ENCODE peak calls at places on chromosomes 6 and 20, in eight cellular contexts. L, P, F, O, W, S, J and R are unnamed samples.

GRCh38 chr6:55282145-55282544 is 45.1 kb upstream of the GFRAL start:
- DNase-seq in O (no peak), S (no peak), F (no peak), L (no peak), P (no peak), W (no peak), J (no peak), R (no peak)

GRCh38 chr6:15066433-15067337 is 179.2 kb upstream of the JARID2 start:
- DNase-seq in W (peak; percentile 59), S (peak; percentile 33), F (no peak), O (no peak), L (peak; percentile 90), P (no peak), J (peak; percentile 28), R (no peak)

GRCh38 chr6:155341130-155341828 is 27.0 kb upstream of the TFB1M start:
- DNase-seq in J (no peak), F (no peak), O (no peak), S (no peak), P (no peak), L (peak; percentile 74), W (no peak), R (no peak)

GRCh38 chr6:104134876-104135275 is 724.8 kb downstream of the HACE1 start:
- DNase-seq in F (no peak), O (no peak), W (no peak), L (no peak), P (peak; percentile 62), S (no peak), J (no peak), R (no peak)

GRCh38 chr6:110590821-110591351 is 114.5 kb upstream of the SLC22A16 start:
- DNase-seq in F (no peak), W (no peak), J (no peak), S (no peak), O (no peak), L (peak; percentile 71), P (no peak), R (no peak)

GRCh38 chr6:122408240-122408639 is 8.8 kb downstream of the HSF2 start:
- DNase-seq in J (no peak), S (no peak), O (no peak), F (no peak), W (no peak), P (no peak), L (no peak), R (no peak)

GRCh38 chr6:143286280-143286795 is 164.2 kb downstream of the ADAT2 start:
- DNase-seq in P (peak; percentile 92), O (no peak), F (no peak), S (no peak), W (no peak), L (peak; percentile 37), J (no peak), R (peak; percentile 34)

GRCh38 chr6:122565708-122566107 is 44.5 kb upstream of the PKIB start:
- DNase-seq in S (no peak), J (no peak), W (no peak), P (no peak), O (no peak), L (no peak), F (no peak), R (no peak)

GRCh38 chr6:157982580-157983438 is 1.1 kb downstream of the SYNJ2 start:
- DNase-seq in S (peak; percentile 64), J (peak; percentile 48), P (peak; percentile 80), O (no peak), F (no peak), W (no peak), L (peak; percentile 54), R (no peak)

GRCh38 chr6:160129886-160130615 is 8.4 kb downstream of the SLC22A1 start:
- DNase-seq in O (no peak), J (no peak), W (no peak), P (no peak), F (peak; percentile 17), L (no peak), S (no peak), R (no peak)

GRCh38 chr6:26329763-26330511 is 35.1 kb upstream of the BTN3A2 start:
- DNase-seq in F (no peak), L (peak; percentile 68), O (no peak), S (no peak), P (peak; percentile 52), J (peak; percentile 34), W (no peak), R (no peak)

GRCh38 chr6:18343741-18344140 is 43.4 kb upstream of the RNF144B start:
- DNase-seq in O (no peak), F (no peak), P (peak; percentile 91), S (no peak), W (no peak), L (peak; percentile 95), J (no peak), R (no peak)

GRCh38 chr20:58656825-58657224 is 5.7 kb downstream of the STX16 start:
- DNase-seq in O (no peak), P (no peak), S (no peak), J (no peak), F (no peak), L (no peak), W (no peak), R (no peak)

GRCh38 chr20:58660855-58661254 is 9.8 kb downstream of the STX16 start:
- DNase-seq in S (no peak), L (no peak), P (peak; percentile 33), W (no peak), F (no peak), J (no peak), O (no peak), R (no peak)

GRCh38 chr20:58662142-58662473 is 11.0 kb downstream of the STX16 start:
- DNase-seq in L (no peak), S (no peak), P (no peak), F (no peak), W (no peak), O (no peak), J (no peak), R (no peak)

GRCh38 chr20:58661298-58662141 is 10.4 kb downstream of the STX16 start:
- DNase-seq in L (no peak), S (no peak), F (no peak), O (no peak), P (peak; percentile 36), W (no peak), J (no peak), R (peak; percentile 83)

DNA sequence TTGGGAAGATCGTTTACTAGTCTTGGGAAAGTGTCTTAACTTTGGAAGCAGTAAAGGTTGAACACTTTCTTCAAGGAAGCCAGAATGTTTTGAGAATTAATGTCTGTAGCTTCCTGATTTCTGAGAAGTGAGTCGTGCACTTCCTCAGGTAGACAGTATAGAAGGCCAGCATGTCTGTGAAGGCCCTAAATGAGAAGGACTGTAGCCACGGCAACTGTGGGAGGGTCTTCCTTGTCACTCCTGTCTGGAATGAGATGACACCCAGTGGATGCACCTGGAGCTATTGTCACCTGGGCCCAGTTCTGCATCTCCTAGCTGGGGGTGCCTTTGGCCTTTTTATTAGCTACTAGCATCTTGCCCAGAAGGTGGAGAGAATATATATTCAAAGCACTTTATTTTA is 8.8 kb downstream of the STX16 start:
- DNase-seq in F (no peak), P (no peak), O (no peak), W (no peak), S (no peak), J (no peak), L (no peak), R (peak; percentile 45)
- H3K4me3 ChIP-seq in F (no peak overlapping the region), P (no peak overlapping the region), O (no peak overlapping the region), W (no peak overlapping the region), S (no peak overlapping the region), J (no peak overlapping the region), L (no peak overlapping the region), R (no peak overlapping the region)

GRCh38 chr20:35664544-35665206 is at the start of the genes CPNE1 and RBM12:
- DNase-seq in S (peak; percentile 91), O (peak; percentile 76), P (peak; percentile 94), W (peak; percentile 93), J (peak; percentile 94), L (peak; percentile 91), F (peak; percentile 92), R (peak; percentile 98)
- TF ChIP-seq POLR2A in S (peak; percentile 96), O (peak; percentile 94), P (peak; percentile 95), W (peak; percentile 64), J (peak; percentile 94), L (peak; percentile 97), F (peak; percentile 63), R (peak; percentile 72)

GRCh38 chr20:46348231-46348803 is 40.0 kb upstream of the CDH22 start:
- DNase-seq in L (peak; percentile 22), O (peak; percentile 27), J (no peak), F (no peak), W (no peak), P (no peak), S (no peak), R (no peak)
- H3K4me1 ChIP-seq in L (peaks cover 12% of the 10 kb centered on the region), O (peaks cover 6% of the 10 kb centered on the region), J (no peaks in the 10 kb centered on the region), F (peaks cover 19% of the 10 kb centered on the region), W (no peaks in the 10 kb centered on the region), P (peaks cover 9% of the 10 kb centered on the region), S (no peaks in the 10 kb centered on the region), R (peaks cover 11% of the 10 kb centered on the region)

GRCh38 chr20:45174434-45175364 is at the start of gene PI3:
- DNase-seq in P (no peak), J (peak; percentile 85), F (peak; percentile 70), W (no peak), L (no peak), O (no peak), S (no peak), R (no peak)
- H3K4me3 ChIP-seq in P (no peak within 1 kb of the TSS), J (no peak within 1 kb of the TSS), F (no peak within 1 kb of the TSS), W (no peak within 1 kb of the TSS), L (no peak within 1 kb of the TSS), O (no peak within 1 kb of the TSS), S (no peak within 1 kb of the TSS), R (no peak within 1 kb of the TSS)

GRCh38 chr20:62648318-62648995 is 6.2 kb downstream of the SLCO4A1 start:
- DNase-seq in P (no peak), J (no peak), L (no peak), W (no peak), O (no peak), F (no peak), S (no peak), R (no peak)
- TF ChIP-seq POLR2A in P (no peak), J (no peak), L (no peak), W (no peak), O (no peak), F (no peak), S (no peak), R (no peak)

GRCh38 chr6:33593414-33593727 is 13.3 kb upstream of the BAK1 start:
- DNase-seq in F (no peak), P (no peak), W (no peak), S (no peak), O (no peak), L (no peak), J (no peak), R (no peak)
- H3K4me1 ChIP-seq in F (peaks cover 13% of the 10 kb centered on the region), P (peaks cover 27% of the 10 kb centered on the region), W (peaks cover 23% of the 10 kb centered on the region), S (no peaks in the 10 kb centered on the region), O (peaks cover 21% of the 10 kb centered on the region), L (peaks cover 15% of the 10 kb centered on the region), J (peaks cover 32% of the 10 kb centered on the region), R (peaks cover 24% of the 10 kb centered on the region)

GRCh38 chr6:137492771-137493217 is 1.4 kb downstream of the OLIG3 start:
- DNase-seq in P (no peak), J (no peak), F (no peak), L (no peak), S (no peak), W (no peak), O (no peak), R (no peak)
- H3K4me3 ChIP-seq in P (no peak overlapping the region), J (no peak overlapping the region), F (no peak overlapping the region), L (no peak overlapping the region), S (no peak overlapping the region), W (no peak overlapping the region), O (peak overlapping the region; percentile 26), R (peak overlapping the region; percentile 36)

DNA sequence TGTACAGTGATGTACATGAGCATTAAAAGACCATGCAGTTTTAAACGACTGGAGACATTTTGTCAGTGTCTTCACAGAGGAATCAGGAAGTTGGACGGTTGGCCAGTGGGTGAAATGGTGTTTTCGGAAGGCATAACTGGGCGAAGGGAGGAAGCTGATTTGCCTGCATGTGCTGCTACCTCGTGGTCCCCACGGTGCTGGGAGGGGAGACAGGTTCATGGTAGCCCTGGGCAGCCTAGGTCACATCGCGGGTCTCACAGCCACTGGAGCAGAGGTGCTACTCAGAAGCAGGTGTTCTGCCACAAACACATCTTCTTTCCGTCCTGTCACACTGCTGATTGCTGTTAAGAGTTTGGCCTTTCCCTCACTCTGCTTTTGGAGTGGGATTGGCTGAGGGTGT is 35.2 kb downstream of the HIVEP1 start:
- DNase-seq in O (no peak), W (no peak), J (peak; percentile 45), P (no peak), L (no peak), S (no peak), F (no peak), R (no peak)
- TF ChIP-seq POLR2A in O (no peak), W (no peak), J (no peak), P (no peak), L (no peak), S (no peak), F (no peak), R (no peak)